ENCODE peak calls at places on chromosome 12, in seven cellular contexts. T is GM12878; Y is fibroblast of lung; I is fibroblast of mammary gland; V is heart left ventricle; G is CD4-positive, alpha-beta T cell; Z is cardiac fibroblast. L is an unnamed sample.
A peak's percentile ranks its signal among the peaks of the same experiment; 100 is the strongest.

GRCh38 chr12:50825372-50825838 is 17.3 kb upstream of the TMPRSS12 start:
- DNase-seq in V (no peak), T (no peak), Z (peak; percentile 89), I (peak; percentile 82), Y (peak; percentile 68), G (no peak), L (no peak)

GRCh38 chr12:100154472-100155247 is 12.0 kb upstream of the BLTP3B start:
- DNase-seq in I (peak; percentile 62), Z (peak; percentile 72), T (no peak), G (peak; percentile 66), Y (peak; percentile 32), V (peak; percentile 79), L (peak; percentile 81)

GRCh38 chr12:30928356-30929264 is 2.1 kb downstream of the TSPAN11 start:
- DNase-seq in I (no peak), G (no peak), T (no peak), V (no peak), Y (no peak), Z (no peak), L (no peak)

GRCh38 chr12:120453977-120454376 is 7.7 kb downstream of the GATC start:
- DNase-seq in I (peak; percentile 44), G (no peak), V (no peak), T (no peak), Y (peak; percentile 16), Z (peak; percentile 26), L (no peak)

GRCh38 chr12:76670776-76671175 is 93.1 kb upstream of the ZDHHC17 start:
- DNase-seq in Z (no peak), T (no peak), Y (peak; percentile 67), I (peak; percentile 37), G (no peak), V (no peak), L (no peak)

GRCh38 chr12:26857465-26858176 is 24.6 kb upstream of the ITPR2 start:
- DNase-seq in T (no peak), Z (peak; percentile 44), V (no peak), G (no peak), I (no peak), Y (no peak), L (no peak)

GRCh38 chr12:110301065-110301806 is 20.2 kb downstream of the ATP2A2 start:
- DNase-seq in Z (peak; percentile 61), V (peak; percentile 23), I (peak; percentile 76), G (no peak), Y (no peak), T (no peak), L (no peak)

GRCh38 chr12:12872139-12872933 is 19.0 kb upstream of the GPRC5A start:
- DNase-seq in V (no peak), Y (peak; percentile 91), Z (peak; percentile 70), I (peak; percentile 69), T (no peak), G (no peak), L (no peak)

GRCh38 chr12:61301817-61302216 is 958.4 kb upstream of the USP15 start:
- DNase-seq in T (no peak), Z (no peak), G (no peak), I (no peak), Y (no peak), V (no peak), L (no peak)

GRCh38 chr12:131783915-131784541 is 44.2 kb upstream of the MMP17 start:
- DNase-seq in Z (peak; percentile 62), Y (peak; percentile 89), G (no peak), V (no peak), T (peak; percentile 60), I (peak; percentile 76), L (no peak)
- TF ChIP-seq CTCF in Z (no peak), Y (no peak), G (no peak), V (no peak), T (no peak), I (peak; percentile 3), L (no peak)

GRCh38 chr12:8780389-8780788 is 42.0 kb upstream of the A2ML1 start:
- DNase-seq in G (no peak), Y (peak; percentile 38), Z (peak; percentile 60), I (peak; percentile 42), V (no peak), T (no peak), L (no peak)
- TF ChIP-seq CTCF in G (no peak), Y (peak; percentile 32), Z (peak; percentile 38), I (peak; percentile 40), V (peak; percentile 49), T (peak; percentile 19), L (no peak)

GRCh38 chr12:64323006-64323405 is 67.6 kb downstream of the C12orf56 start:
- DNase-seq in T (no peak), I (no peak), G (no peak), Z (no peak), V (no peak), Y (no peak), L (no peak)

GRCh38 chr12:64323476-64324225 is 66.9 kb downstream of the C12orf56 start:
- DNase-seq in I (no peak), Z (no peak), Y (no peak), G (no peak), T (no peak), V (no peak), L (no peak)

GRCh38 chr12:64320611-64321010 is 69.9 kb downstream of the C12orf56 start:
- DNase-seq in V (no peak), Z (peak; percentile 1), Y (no peak), G (no peak), I (no peak), T (no peak), L (no peak)

DNA sequence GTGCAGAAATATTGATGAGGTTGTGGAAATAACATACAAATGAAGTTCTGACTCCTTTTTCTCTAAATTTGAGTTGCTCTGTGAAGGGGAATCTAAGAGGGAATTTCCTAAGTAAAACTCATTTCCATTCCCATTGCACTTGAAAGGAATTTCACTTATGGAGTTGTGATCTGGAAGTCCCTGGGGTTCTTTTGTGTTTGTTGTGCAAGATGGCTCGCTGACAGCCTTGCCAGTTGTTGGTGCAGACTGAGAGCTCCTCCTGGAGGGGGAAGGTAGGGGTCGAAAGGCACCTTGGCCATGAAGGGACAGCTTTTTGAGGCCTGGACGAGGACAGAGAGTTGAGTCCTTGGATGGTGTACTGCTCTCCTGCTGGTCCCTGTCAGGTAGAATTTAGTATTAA is 72.0 kb downstream of the C12orf56 start:
- DNase-seq in Z (peak; percentile 66), G (no peak), T (no peak), I (peak; percentile 44), V (no peak), Y (no peak), L (no peak)
- TF ChIP-seq CTCF in Z (peak; percentile 26), G (no peak), T (peak; percentile 52), I (no peak), V (no peak), Y (no peak), L (no peak)

DNA sequence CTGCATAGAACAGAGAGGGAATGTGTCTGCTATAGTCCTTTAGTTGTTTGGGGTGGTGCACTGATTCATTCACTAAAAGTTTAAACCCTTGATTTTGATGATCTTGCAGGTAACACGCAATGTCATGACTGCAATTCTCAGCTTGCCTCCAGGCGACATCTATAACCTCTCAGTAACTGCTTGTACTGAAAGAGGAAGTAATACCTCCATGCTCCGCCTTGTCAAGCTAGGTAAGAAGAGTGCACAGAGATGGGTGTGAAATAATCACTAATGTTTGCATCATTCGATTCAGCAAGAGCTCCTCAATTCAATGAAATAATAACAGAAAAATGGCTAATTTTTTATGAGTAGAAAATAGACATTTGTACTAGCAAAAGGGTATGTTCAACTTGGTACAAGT is 203.7 kb downstream of the PTPRO start:
- DNase-seq in T (peak; percentile 45), Y (no peak), V (no peak), Z (no peak), I (no peak), G (no peak), L (no peak)
- TF ChIP-seq CTCF in T (no peak), Y (no peak), V (no peak), Z (no peak), I (no peak), G (no peak), L (no peak)

GRCh38 chr12:53300187-53300586 is 692 bp downstream of the MYG1 start:
- DNase-seq in V (no peak), G (no peak), Z (peak; percentile 58), Y (peak; percentile 63), I (peak; percentile 72), T (no peak), L (no peak)
- TF ChIP-seq CTCF in V (no peak), G (no peak), Z (no peak), Y (no peak), I (no peak), T (no peak), L (no peak)

DNA sequence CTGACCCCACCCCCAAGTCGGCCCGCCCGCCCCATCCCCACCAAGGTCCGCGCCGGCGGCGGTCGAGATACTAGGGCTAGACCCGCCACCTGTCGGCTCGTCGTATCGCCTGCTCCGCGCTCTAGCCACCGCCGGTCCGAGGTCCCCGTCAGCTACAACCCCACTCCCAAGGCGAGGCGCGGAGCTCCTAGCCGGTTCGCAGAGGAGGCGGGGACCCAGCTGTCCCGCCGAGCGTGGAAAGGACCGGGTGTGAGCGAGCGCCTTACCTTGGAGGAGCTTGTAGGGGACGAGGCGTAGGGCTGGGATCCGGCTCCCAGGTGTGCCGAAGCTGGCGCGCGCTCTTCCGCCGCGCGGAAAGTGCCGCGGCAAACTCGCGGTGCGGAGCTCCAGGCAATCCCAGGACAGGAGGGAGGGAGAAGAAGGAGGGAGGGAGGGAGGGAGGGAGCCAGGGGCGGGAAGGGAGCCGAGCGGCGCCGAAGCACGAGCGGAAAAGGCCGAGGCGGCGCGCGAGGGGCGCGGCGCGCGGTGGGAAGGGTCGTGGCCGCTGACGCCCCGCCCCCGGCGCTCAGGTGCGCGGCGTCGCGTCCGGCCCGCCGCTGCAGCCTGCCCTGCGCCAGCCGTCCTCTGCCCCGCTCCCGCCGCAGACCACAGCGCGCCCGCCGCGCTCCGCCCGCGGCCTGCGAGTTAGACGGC is at the start of gene PAWR:
- DNase-seq in Y (peak; percentile 70), I (peak; percentile 46), V (peak; percentile 36), Z (peak; percentile 72), T (no peak), G (peak; percentile 4), L (peak; percentile 44)
- TF ChIP-seq CTCF in Y (no peak), I (no peak), V (peak; percentile 13), Z (peak; percentile 16), T (peak; percentile 57), G (no peak), L (no peak)

GRCh38 chr12:39692258-39692853 is 72.8 kb upstream of the ABCD2 start:
- DNase-seq in V (no peak), Y (no peak), Z (peak; percentile 24), I (peak; percentile 31), G (no peak), T (no peak), L (no peak)
- TF ChIP-seq CTCF in V (peak; percentile 47), Y (no peak), Z (peak; percentile 16), I (peak; percentile 31), G (peak; percentile 76), T (no peak), L (no peak)

DNA sequence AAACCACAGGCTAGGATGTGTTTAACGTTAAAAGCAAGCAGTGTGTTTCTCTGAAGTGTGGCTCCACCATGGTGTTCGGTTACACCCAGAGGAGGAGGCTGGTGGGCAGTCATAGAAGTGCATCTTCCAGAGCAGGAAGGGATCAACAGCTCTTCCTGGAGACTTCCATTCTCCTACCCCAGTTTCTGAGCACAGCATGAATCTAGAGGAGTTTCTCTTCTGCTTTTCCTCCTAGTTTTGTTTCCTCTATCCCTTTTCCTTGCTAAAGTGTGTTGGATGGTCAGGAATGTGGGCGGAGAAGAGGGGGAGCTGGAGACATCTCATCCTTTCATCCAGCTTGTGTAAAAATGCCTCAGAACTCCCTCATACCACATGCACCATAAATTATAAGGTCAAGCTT is 3.8 kb upstream of the CKAP4 start:
- DNase-seq in G (no peak), T (no peak), I (peak; percentile 40), V (no peak), Z (peak; percentile 18), Y (peak; percentile 27), L (no peak)
- TF ChIP-seq CTCF in G (no peak), T (no peak), I (no peak), V (no peak), Z (no peak), Y (no peak), L (no peak)

GRCh38 chr12:88578821-88579518 is 1.3 kb downstream of the KITLG start:
- DNase-seq in G (no peak), T (no peak), I (peak; percentile 41), V (no peak), Y (no peak), Z (no peak), L (no peak)
- TF ChIP-seq CTCF in G (no peak), T (no peak), I (peak; percentile 58), V (peak; percentile 36), Y (peak; percentile 51), Z (peak; percentile 65), L (no peak)